ENCODE peak calls at places on chromosome 9, in four cellular contexts. P is HCT116, C is HepG2, U is SK-N-SH. B is an unnamed sample.

GRCh38 chr9:117462926-117463325 is 48.1 kb upstream of the ASTN2 start:
- DNase-seq in P (no peak), C (no peak), U (no peak), B (no peak)

GRCh38 chr9:99411068-99411467 is 189.0 kb downstream of the SEC61B start:
- DNase-seq in P (no peak), C (no peak), U (no peak), B (no peak)

GRCh38 chr9:130927995-130928900 is 10.8 kb downstream of the FIBCD1 start:
- DNase-seq in P (peak), C (peak), U (peak), B (peak)

GRCh38 chr9:33162721-33163311 is 4.3 kb downstream of the B4GALT1 start:
- DNase-seq in P (no peak), C (peak), U (no peak), B (no peak)

GRCh38 chr9:38032266-38032830 is 36.7 kb downstream of the SHB start:
- DNase-seq in P (no peak), C (no peak), U (no peak), B (no peak)

GRCh38 chr9:98838155-98838904 is 30.9 kb downstream of the GALNT12 start:
- DNase-seq in P (no peak), C (no peak), U (no peak), B (no peak)

GRCh38 chr9:133707065-133707760 is 30.9 kb downstream of the SARDH start:
- DNase-seq in P (no peak), C (no peak), U (no peak), B (no peak)

GRCh38 chr9:100725376-100725775 is 147.5 kb downstream of the CAVIN4 start:
- DNase-seq in P (no peak), C (no peak), U (no peak), B (no peak)

GRCh38 chr9:5493597-5494511 is 16.5 kb upstream of the PDCD1LG2 start:
- DNase-seq in P (no peak), C (no peak), U (no peak), B (peak)

GRCh38 chr9:38434833-38435232 is 10.6 kb upstream of the IGFBPL1 start:
- DNase-seq in P (no peak), C (peak), U (no peak), B (no peak)

GRCh38 chr9:5511935-5512580 is 1.7 kb downstream of the PDCD1LG2 start:
- DNase-seq in P (no peak), C (no peak), U (no peak), B (no peak)

GRCh38 chr9:120886490-120886967 is 9.5 kb upstream of the PHF19 start:
- DNase-seq in P (no peak), C (no peak), U (no peak), B (no peak)

GRCh38 chr9:72217306-72217842 is 68.1 kb downstream of the GDA start:
- DNase-seq in P (no peak), C (peak), U (no peak), B (no peak)

GRCh38 chr9:107712390-107712789 is 222.8 kb upstream of the KLF4 start:
- DNase-seq in P (peak), C (no peak), U (no peak), B (peak)

GRCh38 chr9:83596899-83597504 is 25.9 kb upstream of the IDNK start:
- DNase-seq in P (peak), C (no peak), U (peak), B (peak)

GRCh38 chr9:37229882-37230482 is 109.6 kb downstream of the ZCCHC7 start:
- DNase-seq in P (peak), C (no peak), U (no peak), B (no peak)

GRCh38 chr9:134965421-134965820 is 47.7 kb upstream of the FCN1 start:
- DNase-seq in P (no peak), C (no peak), U (no peak), B (no peak)

GRCh38 chr9:91562412-91562811 is 138.8 kb upstream of the NFIL3 start:
- DNase-seq in P (no peak), C (no peak), U (no peak), B (no peak)

GRCh38 chr9:89941875-89942274 is 337.1 kb downstream of the GADD45G start:
- DNase-seq in P (no peak), C (no peak), U (no peak), B (no peak)

GRCh38 chr9:136576269-136576626 is 30.4 kb upstream of the NOTCH1 start:
- DNase-seq in P (no peak), C (no peak), U (no peak), B (no peak)

GRCh38 chr9:138070815-138071214 is 193.2 kb downstream of the CACNA1B start:
- DNase-seq in P (no peak), C (no peak), U (peak), B (no peak)

GRCh38 chr9:99030082-99030481 is 74.8 kb upstream of the TGFBR1 start:
- DNase-seq in P (no peak), C (no peak), U (no peak), B (no peak)

GRCh38 chr9:111668026-111668573 is 6.7 kb downstream of the GNG10 start:
- DNase-seq in P (no peak), C (no peak), U (no peak), B (no peak)

GRCh38 chr9:88691811-88692210 is 156.8 kb downstream of the NXNL2 start:
- DNase-seq in P (no peak), C (no peak), U (no peak), B (no peak)

GRCh38 chr9:75996726-75997125 is 106.3 kb downstream of the PCSK5 start:
- DNase-seq in P (no peak), C (peak), U (no peak), B (no peak)

GRCh38 chr9:700365-701282 is 140.9 kb upstream of the DMRT1 start:
- DNase-seq in P (no peak), C (no peak), U (no peak), B (no peak)

GRCh38 chr9:77764894-77765780 is 117.0 kb upstream of the GNA14 start:
- DNase-seq in P (peak), C (peak), U (peak), B (peak)

GRCh38 chr9:37248651-37249163 is 128.3 kb downstream of the ZCCHC7 start:
- DNase-seq in P (no peak), C (no peak), U (no peak), B (no peak)

GRCh38 chr9:70491798-70492736 is 77.6 kb upstream of the KLF9 start:
- DNase-seq in P (no peak), C (no peak), U (no peak), B (no peak)

GRCh38 chr9:93118863-93119702 is 15.0 kb downstream of the NINJ1 start:
- DNase-seq in P (no peak), C (no peak), U (no peak), B (no peak)

GRCh38 chr9:83544002-83544698 is 5.9 kb upstream of the FRMD3 start:
- DNase-seq in P (peak), C (peak), U (peak), B (peak)

GRCh38 chr9:98488578-98489312 is 220.0 kb downstream of the GABBR2 start:
- DNase-seq in P (no peak), C (no peak), U (no peak), B (no peak)

GRCh38 chr9:89501311-89501898 is 3.5 kb upstream of the SEMA4D start:
- DNase-seq in P (no peak), C (no peak), U (no peak), B (no peak)

GRCh38 chr9:115651456-115651855 is 502.1 kb upstream of the PAPPA start:
- DNase-seq in P (no peak), C (no peak), U (no peak), B (no peak)

GRCh38 chr9:115653231-115653630 is 500.4 kb upstream of the PAPPA start:
- DNase-seq in P (no peak), C (no peak), U (no peak), B (no peak)

GRCh38 chr9:115650768-115651167 is 502.8 kb upstream of the PAPPA start:
- DNase-seq in P (no peak), C (no peak), U (no peak), B (no peak)

GRCh38 chr9:115643948-115644727 is 509.5 kb upstream of the PAPPA start:
- DNase-seq in P (no peak), C (no peak), U (no peak), B (no peak)

DNA sequence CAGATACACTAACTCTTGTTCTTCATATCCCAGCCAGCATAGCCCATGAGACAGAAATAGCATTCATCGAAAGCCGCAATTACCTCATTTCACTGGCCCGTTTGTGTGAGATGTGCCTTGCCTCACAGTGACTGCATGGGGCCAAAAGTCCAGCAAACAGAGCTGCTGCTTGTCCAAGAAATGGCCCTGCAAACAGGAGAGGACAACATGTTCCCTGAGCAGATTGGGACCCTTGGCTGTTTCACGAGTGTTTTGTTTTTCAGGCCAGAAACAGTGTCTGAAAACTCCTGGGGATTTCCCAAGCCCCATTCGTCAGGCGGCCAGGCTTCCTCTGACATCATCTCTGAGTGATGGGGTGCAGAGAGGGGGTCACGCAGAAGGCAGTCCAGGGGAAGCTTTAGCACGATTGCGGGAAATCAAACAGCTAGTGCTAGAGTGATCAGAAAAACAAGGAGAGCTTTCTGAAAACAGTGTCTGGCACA is 503.6 kb upstream of the PAPPA start:
- DNase-seq in P (no peak), C (peak), U (no peak), B (no peak)
- TF ChIP-seq ELF1 in P (no peak), C (no peak), U (no peak), B (no peak)

DNA sequence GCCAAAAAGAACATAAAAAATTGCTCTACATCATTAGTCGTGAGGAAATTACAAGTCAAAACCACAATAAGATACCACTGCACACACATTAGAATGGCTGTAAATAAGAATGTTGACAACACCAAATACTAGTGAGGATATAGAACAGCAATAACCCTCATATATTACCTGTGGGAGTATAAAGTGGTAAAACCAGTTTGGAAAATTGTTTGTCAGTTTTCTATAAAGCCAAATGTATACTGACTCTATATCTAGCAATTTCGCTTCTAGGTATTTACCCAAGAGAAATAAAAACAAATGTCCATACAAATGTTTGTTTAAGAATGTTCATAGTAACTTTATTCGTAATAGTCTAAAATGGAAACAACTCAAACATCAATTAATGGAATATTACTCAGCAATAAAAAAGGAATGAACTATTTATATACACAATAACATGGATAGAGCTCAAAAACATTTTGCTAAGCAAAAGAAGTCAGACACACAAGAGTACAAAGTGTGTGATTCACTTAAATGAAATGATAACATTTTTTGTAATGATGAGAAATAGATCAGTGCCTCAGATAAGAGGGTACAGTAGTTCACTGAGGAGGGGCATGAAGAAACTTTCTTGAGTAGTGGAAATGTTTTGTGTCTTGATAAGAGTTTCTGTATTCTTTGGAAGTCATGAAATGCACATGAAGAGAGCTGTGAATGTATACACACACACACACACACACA is 219.6 kb upstream of the ZNF462 start:
- DNase-seq in P (no peak), C (no peak), U (no peak), B (no peak)
- TF ChIP-seq ELF1 in P (no peak), C (no peak), U (no peak), B (no peak)

GRCh38 chr9:127318651-127319167 is 54.1 kb downstream of the GARNL3 start:
- DNase-seq in P (no peak), C (no peak), U (no peak), B (no peak)
- TF ChIP-seq ELF1 in P (no peak), C (no peak), U (no peak), B (no peak)

GRCh38 chr9:129487658-129488483 is 133.0 kb downstream of the C9orf50 start:
- DNase-seq in P (no peak), C (no peak), U (no peak), B (peak)
- TF ChIP-seq ELF1 in P (no peak), C (no peak), U (no peak), B (no peak)

GRCh38 chr9:114416290-114416689 is 28.5 kb upstream of the AKNA start:
- DNase-seq in P (no peak), C (no peak), U (no peak), B (no peak)
- TF ChIP-seq ELF1 in P (no peak), C (no peak), U (no peak), B (no peak)

GRCh38 chr9:15468113-15468512 is 42.7 kb downstream of the PSIP1 start:
- DNase-seq in P (no peak), C (no peak), U (no peak), B (no peak)
- TF ChIP-seq ELF1 in P (no peak), C (no peak), U (no peak), B (no peak)

GRCh38 chr9:27572918-27573698 is at the start of gene C9orf72:
- DNase-seq in P (no peak), C (peak), U (peak), B (peak)
- TF ChIP-seq ELF1 in P (no peak), C (no peak), U (no peak), B (no peak)

GRCh38 chr9:113537227-113537810 is 73.8 kb downstream of the RGS3 start:
- DNase-seq in P (no peak), C (no peak), U (peak), B (no peak)
- TF ChIP-seq ELF1 in P (no peak), C (no peak), U (no peak), B (no peak)

B was measured in K562.